ENCODE peak calls at places on chromosomes 5 and 9, in nine cellular contexts. One of them, this sample, is unnamed.

GRCh38 chr5:58452566-58453258 is 7.2 kb downstream of the PLK2 start:
- DNase-seq in A549: peak
- DNase-seq in heart left ventricle: no peak
- DNase-seq in ovary: no peak
- DNase-seq in gastrocnemius medialis: no peak
- DNase-seq in transverse colon: no peak
- DNase-seq in thyroid gland: no peak
- DNase-seq in body of pancreas: no peak
- DNase-seq in tibial nerve: no peak
- DNase-seq in this sample: no peak

GRCh38 chr5:16773990-16774389 is 157.2 kb upstream of the RETREG1 start:
- DNase-seq in A549: peak
- DNase-seq in heart left ventricle: no peak
- DNase-seq in ovary: no peak
- DNase-seq in gastrocnemius medialis: no peak
- DNase-seq in transverse colon: no peak
- DNase-seq in thyroid gland: no peak
- DNase-seq in body of pancreas: peak
- DNase-seq in tibial nerve: no peak
- DNase-seq in this sample: no peak

GRCh38 chr5:5306696-5307095 is 115.8 kb upstream of the ICE1 start:
- DNase-seq in A549: no peak
- DNase-seq in heart left ventricle: no peak
- DNase-seq in ovary: no peak
- DNase-seq in gastrocnemius medialis: no peak
- DNase-seq in transverse colon: no peak
- DNase-seq in thyroid gland: no peak
- DNase-seq in body of pancreas: no peak
- DNase-seq in tibial nerve: no peak
- DNase-seq in this sample: no peak

GRCh38 chr5:59665086-59665831 is 228.3 kb downstream of the PDE4D start:
- DNase-seq in A549: no peak
- DNase-seq in heart left ventricle: no peak
- DNase-seq in ovary: no peak
- DNase-seq in gastrocnemius medialis: no peak
- DNase-seq in transverse colon: no peak
- DNase-seq in thyroid gland: no peak
- DNase-seq in body of pancreas: no peak
- DNase-seq in tibial nerve: no peak
- DNase-seq in this sample: no peak

GRCh38 chr9:85741112-85741874 is 461 bp downstream of the AGTPBP1 start:
- DNase-seq in A549: peak
- DNase-seq in heart left ventricle: peak
- DNase-seq in ovary: peak
- DNase-seq in gastrocnemius medialis: peak
- DNase-seq in transverse colon: peak
- DNase-seq in thyroid gland: peak
- DNase-seq in body of pancreas: peak
- DNase-seq in tibial nerve: no peak
- DNase-seq in this sample: no peak

GRCh38 chr9:129242971-129243561 is 65.0 kb upstream of the IER5L start:
- DNase-seq in A549: no peak
- DNase-seq in heart left ventricle: peak
- DNase-seq in ovary: no peak
- DNase-seq in gastrocnemius medialis: peak
- DNase-seq in transverse colon: no peak
- DNase-seq in thyroid gland: peak
- DNase-seq in body of pancreas: no peak
- DNase-seq in tibial nerve: peak
- DNase-seq in this sample: peak

GRCh38 chr5:176320577-176320976 is 41.0 kb downstream of the KIAA1191 start:
- DNase-seq in A549: no peak
- DNase-seq in heart left ventricle: no peak
- DNase-seq in ovary: no peak
- DNase-seq in gastrocnemius medialis: no peak
- DNase-seq in transverse colon: no peak
- DNase-seq in thyroid gland: no peak
- DNase-seq in body of pancreas: no peak
- DNase-seq in tibial nerve: no peak
- DNase-seq in this sample: no peak

GRCh38 chr9:89879276-89879675 is 274.5 kb downstream of the GADD45G start:
- DNase-seq in A549: no peak
- DNase-seq in heart left ventricle: no peak
- DNase-seq in ovary: no peak
- DNase-seq in gastrocnemius medialis: peak
- DNase-seq in transverse colon: no peak
- DNase-seq in thyroid gland: no peak
- DNase-seq in body of pancreas: peak
- DNase-seq in tibial nerve: no peak
- DNase-seq in this sample: peak

GRCh38 chr9:106174331-106174730 is 480.0 kb downstream of the TMEM38B start:
- DNase-seq in A549: no peak
- DNase-seq in heart left ventricle: no peak
- DNase-seq in ovary: no peak
- DNase-seq in gastrocnemius medialis: no peak
- DNase-seq in transverse colon: no peak
- DNase-seq in thyroid gland: no peak
- DNase-seq in body of pancreas: no peak
- DNase-seq in tibial nerve: no peak
- DNase-seq in this sample: no peak

GRCh38 chr9:113673726-113674125 is 202.4 kb upstream of the ZNF618 start:
- DNase-seq in A549: no peak
- DNase-seq in heart left ventricle: no peak
- DNase-seq in ovary: no peak
- DNase-seq in gastrocnemius medialis: no peak
- DNase-seq in transverse colon: no peak
- DNase-seq in thyroid gland: no peak
- DNase-seq in body of pancreas: no peak
- DNase-seq in tibial nerve: no peak
- DNase-seq in this sample: no peak

GRCh38 chr9:94011134-94011533 is 56.0 kb upstream of the BARX1 start:
- DNase-seq in A549: no peak
- DNase-seq in heart left ventricle: no peak
- DNase-seq in ovary: no peak
- DNase-seq in gastrocnemius medialis: no peak
- DNase-seq in transverse colon: peak
- DNase-seq in thyroid gland: no peak
- DNase-seq in body of pancreas: no peak
- DNase-seq in tibial nerve: no peak
- DNase-seq in this sample: peak

GRCh38 chr5:149228610-149229297 is 42.9 kb upstream of the AFAP1L1 start:
- DNase-seq in A549: peak
- DNase-seq in heart left ventricle: peak
- DNase-seq in ovary: no peak
- DNase-seq in gastrocnemius medialis: peak
- DNase-seq in transverse colon: peak
- DNase-seq in thyroid gland: no peak
- DNase-seq in body of pancreas: peak
- DNase-seq in tibial nerve: no peak
- DNase-seq in this sample: peak

GRCh38 chr9:79013715-79014610 is 557.8 kb upstream of the TLE4 start:
- DNase-seq in A549: no peak
- DNase-seq in heart left ventricle: no peak
- DNase-seq in ovary: no peak
- DNase-seq in gastrocnemius medialis: no peak
- DNase-seq in transverse colon: no peak
- DNase-seq in thyroid gland: no peak
- DNase-seq in body of pancreas: no peak
- DNase-seq in tibial nerve: no peak
- DNase-seq in this sample: no peak

GRCh38 chr5:58922392-58923171 is 339.7 kb downstream of the RAB3C start:
- DNase-seq in A549: no peak
- DNase-seq in heart left ventricle: peak
- DNase-seq in ovary: no peak
- DNase-seq in gastrocnemius medialis: peak
- DNase-seq in transverse colon: peak
- DNase-seq in thyroid gland: no peak
- DNase-seq in body of pancreas: peak
- DNase-seq in tibial nerve: peak
- DNase-seq in this sample: peak

GRCh38 chr5:159198063-159199036 is 11.0 kb downstream of the RNF145 start:
- DNase-seq in A549: no peak
- DNase-seq in heart left ventricle: no peak
- DNase-seq in ovary: no peak
- DNase-seq in gastrocnemius medialis: no peak
- DNase-seq in transverse colon: no peak
- DNase-seq in thyroid gland: no peak
- DNase-seq in body of pancreas: no peak
- DNase-seq in tibial nerve: no peak
- DNase-seq in this sample: no peak

DNA sequence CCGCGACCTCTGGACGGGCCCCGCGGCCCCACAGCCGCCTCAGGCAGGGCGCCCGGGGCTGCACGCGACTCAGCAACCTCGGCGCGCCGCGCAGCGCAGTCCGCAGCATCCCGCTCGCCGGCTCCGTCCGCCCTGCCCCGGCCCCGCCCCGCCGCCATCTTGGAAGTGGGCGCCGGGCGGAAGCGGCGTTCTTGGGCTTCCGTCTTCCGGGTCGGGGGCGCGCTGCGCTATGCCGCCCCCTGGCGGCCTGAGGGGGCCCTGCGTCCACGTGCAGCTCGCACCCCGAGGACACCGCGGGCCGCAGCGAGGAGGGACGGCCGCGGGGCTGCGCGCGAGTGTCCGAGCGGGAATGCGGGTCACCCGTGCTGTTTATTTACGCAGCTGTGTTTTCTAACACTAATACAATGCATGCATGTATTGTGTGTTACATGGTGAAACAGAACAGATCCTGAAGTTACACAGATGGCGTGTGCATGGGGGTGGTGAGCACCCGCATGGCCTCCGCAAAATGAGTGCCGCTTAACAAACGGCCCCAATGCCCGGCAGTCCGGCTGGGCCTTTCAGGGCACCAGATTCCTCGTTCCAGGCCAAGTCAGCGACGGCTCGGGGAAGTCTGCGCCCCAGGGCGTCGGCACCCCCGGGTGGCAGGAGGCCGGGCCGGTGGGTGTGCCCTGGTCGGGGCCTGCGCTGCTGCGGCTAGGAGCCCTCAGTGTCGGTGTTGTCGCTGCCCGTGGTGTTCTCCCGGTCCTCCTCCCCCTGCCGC is at the start of gene DNLZ:
- DNase-seq in A549: peak
- DNase-seq in heart left ventricle: peak
- DNase-seq in ovary: peak
- DNase-seq in gastrocnemius medialis: peak
- DNase-seq in transverse colon: peak
- DNase-seq in thyroid gland: peak
- DNase-seq in body of pancreas: peak
- DNase-seq in tibial nerve: peak
- DNase-seq in this sample: peak
- TF ChIP-seq POLR2A in A549: peak
- TF ChIP-seq POLR2A in heart left ventricle: peak
- TF ChIP-seq POLR2A in ovary: peak
- TF ChIP-seq POLR2A in gastrocnemius medialis: peak
- TF ChIP-seq POLR2A in transverse colon: no peak
- TF ChIP-seq POLR2A in thyroid gland: no peak
- TF ChIP-seq POLR2A in body of pancreas: peak
- TF ChIP-seq POLR2A in tibial nerve: peak
- TF ChIP-seq POLR2A in this sample: peak

GRCh38 chr9:687994-688393 is 153.5 kb upstream of the DMRT1 start:
- DNase-seq in A549: no peak
- DNase-seq in heart left ventricle: no peak
- DNase-seq in ovary: no peak
- DNase-seq in gastrocnemius medialis: no peak
- DNase-seq in transverse colon: no peak
- DNase-seq in thyroid gland: peak
- DNase-seq in body of pancreas: no peak
- DNase-seq in tibial nerve: no peak
- DNase-seq in this sample: no peak
- H3K27ac ChIP-seq in A549: no peak
- H3K27ac ChIP-seq in heart left ventricle: peak
- H3K27ac ChIP-seq in ovary: no peak
- H3K27ac ChIP-seq in gastrocnemius medialis: no peak
- H3K27ac ChIP-seq in transverse colon: peak
- H3K27ac ChIP-seq in thyroid gland: peak
- H3K27ac ChIP-seq in body of pancreas: no peak
- H3K27ac ChIP-seq in tibial nerve: no peak
- H3K27ac ChIP-seq in this sample: peak

DNA sequence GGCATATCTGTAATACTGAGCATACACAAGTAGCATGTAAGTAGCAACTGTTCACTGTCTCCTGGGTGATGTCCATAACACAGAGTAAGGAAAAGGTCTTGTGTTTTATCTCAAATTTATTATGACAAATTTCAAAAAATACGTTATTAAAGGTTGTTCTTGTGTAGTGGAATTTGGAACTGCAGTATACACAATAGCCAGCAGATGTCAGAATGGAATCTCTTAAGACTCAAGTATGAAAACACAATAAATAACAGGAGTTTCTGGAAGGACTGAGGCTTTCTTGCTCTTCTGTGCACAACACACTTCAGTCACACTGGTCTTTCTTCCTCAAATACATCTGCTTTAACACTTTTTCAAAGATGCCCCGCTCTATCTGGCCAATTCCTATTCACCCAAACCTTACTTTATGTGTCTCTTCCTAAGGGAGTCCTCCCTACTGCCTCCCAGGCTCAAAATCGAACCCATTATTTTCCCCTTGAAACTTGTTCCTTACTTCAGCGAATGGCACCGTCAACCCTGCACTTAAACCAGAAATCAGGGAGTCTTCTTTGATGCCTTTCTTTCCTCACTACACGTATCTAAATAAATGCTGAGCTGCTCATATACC is 6.5 kb upstream of the FBXO10 start:
- DNase-seq in A549: peak
- DNase-seq in heart left ventricle: no peak
- DNase-seq in ovary: no peak
- DNase-seq in gastrocnemius medialis: no peak
- DNase-seq in transverse colon: no peak
- DNase-seq in thyroid gland: no peak
- DNase-seq in body of pancreas: no peak
- DNase-seq in tibial nerve: no peak
- DNase-seq in this sample: no peak
- TF ChIP-seq POLR2A in A549: no peak
- TF ChIP-seq POLR2A in heart left ventricle: no peak
- TF ChIP-seq POLR2A in ovary: no peak
- TF ChIP-seq POLR2A in gastrocnemius medialis: no peak
- TF ChIP-seq POLR2A in transverse colon: no peak
- TF ChIP-seq POLR2A in thyroid gland: no peak
- TF ChIP-seq POLR2A in body of pancreas: no peak
- TF ChIP-seq POLR2A in tibial nerve: no peak
- TF ChIP-seq POLR2A in this sample: no peak

DNA sequence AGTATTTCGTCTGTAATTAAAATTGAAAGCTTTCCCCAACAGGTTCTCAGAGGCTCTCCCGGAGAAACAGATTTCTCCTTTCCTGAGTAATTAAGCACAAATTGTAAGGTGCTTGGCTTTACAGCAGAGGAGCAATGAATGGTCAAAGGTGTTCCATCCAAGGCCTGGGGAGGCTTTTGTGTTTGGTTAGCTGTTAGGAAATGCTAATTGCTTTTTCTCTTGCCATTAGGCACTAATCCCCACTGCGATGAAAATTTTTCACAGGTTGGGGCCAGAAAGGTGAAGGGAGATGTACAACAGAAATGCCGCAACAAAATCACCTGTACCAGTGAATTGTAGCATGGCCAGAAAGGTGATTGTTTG is 138.7 kb downstream of the RASEF start:
- DNase-seq in A549: no peak
- DNase-seq in heart left ventricle: no peak
- DNase-seq in ovary: no peak
- DNase-seq in gastrocnemius medialis: no peak
- DNase-seq in transverse colon: no peak
- DNase-seq in thyroid gland: no peak
- DNase-seq in body of pancreas: no peak
- DNase-seq in tibial nerve: no peak
- DNase-seq in this sample: no peak
- H3K27ac ChIP-seq in A549: no peak
- H3K27ac ChIP-seq in heart left ventricle: no peak
- H3K27ac ChIP-seq in ovary: no peak
- H3K27ac ChIP-seq in gastrocnemius medialis: no peak
- H3K27ac ChIP-seq in transverse colon: no peak
- H3K27ac ChIP-seq in thyroid gland: no peak
- H3K27ac ChIP-seq in body of pancreas: no peak
- H3K27ac ChIP-seq in tibial nerve: no peak
- H3K27ac ChIP-seq in this sample: no peak

GRCh38 chr9:137228515-137228967 is 1.2 kb downstream of the RNF224 start:
- DNase-seq in A549: no peak
- DNase-seq in heart left ventricle: no peak
- DNase-seq in ovary: no peak
- DNase-seq in gastrocnemius medialis: no peak
- DNase-seq in transverse colon: no peak
- DNase-seq in thyroid gland: no peak
- DNase-seq in body of pancreas: no peak
- DNase-seq in tibial nerve: no peak
- DNase-seq in this sample: no peak
- TF ChIP-seq POLR2A in A549: no peak
- TF ChIP-seq POLR2A in heart left ventricle: no peak
- TF ChIP-seq POLR2A in ovary: no peak
- TF ChIP-seq POLR2A in gastrocnemius medialis: no peak
- TF ChIP-seq POLR2A in transverse colon: no peak
- TF ChIP-seq POLR2A in thyroid gland: no peak
- TF ChIP-seq POLR2A in body of pancreas: no peak
- TF ChIP-seq POLR2A in tibial nerve: no peak
- TF ChIP-seq POLR2A in this sample: no peak